ENCODE peak calls at places on chromosome 12, in four cellular contexts. One of them, this sample, is unnamed.

GRCh38 chr12:54021432-54022013 is 6.7 kb upstream of the HOXC6 start:
- DNase-seq in stimulated activated CD4-positive, alpha-beta T cell treated with anti-CD3 and anti-CD28 coated beads, TNF-alpha, amount 100 ng/mL, for 1 hour: no peak
- DNase-seq in islet precursor cell: peak; percentile 96
- DNase-seq in foreskin keratinocyte: peak; percentile 77
- DNase-seq in this sample: no peak

GRCh38 chr12:66210840-66211239 is 21.8 kb downstream of the IRAK3 start:
- DNase-seq in foreskin keratinocyte: no peak
- DNase-seq in islet precursor cell: no peak
- DNase-seq in stimulated activated CD4-positive, alpha-beta T cell treated with anti-CD3 and anti-CD28 coated beads, TNF-alpha, amount 100 ng/mL, for 1 hour: no peak
- DNase-seq in this sample: no peak

GRCh38 chr12:91191516-91192111 is 9.0 kb upstream of the DCN start:
- DNase-seq in foreskin keratinocyte: no peak
- DNase-seq in stimulated activated CD4-positive, alpha-beta T cell treated with anti-CD3 and anti-CD28 coated beads, TNF-alpha, amount 100 ng/mL, for 1 hour: no peak
- DNase-seq in islet precursor cell: no peak
- DNase-seq in this sample: no peak

GRCh38 chr12:124428136-124428791 is 133.4 kb downstream of the RFLNA start:
- DNase-seq in islet precursor cell: peak; percentile 69
- DNase-seq in stimulated activated CD4-positive, alpha-beta T cell treated with anti-CD3 and anti-CD28 coated beads, TNF-alpha, amount 100 ng/mL, for 1 hour: no peak
- DNase-seq in foreskin keratinocyte: no peak
- DNase-seq in this sample: no peak

GRCh38 chr12:115774148-115774905 is 503.2 kb downstream of the MED13L start:
- DNase-seq in stimulated activated CD4-positive, alpha-beta T cell treated with anti-CD3 and anti-CD28 coated beads, TNF-alpha, amount 100 ng/mL, for 1 hour: no peak
- DNase-seq in islet precursor cell: peak; percentile 41
- DNase-seq in foreskin keratinocyte: no peak
- DNase-seq in this sample: no peak

GRCh38 chr12:130617219-130617618 is 98.9 kb downstream of the RIMBP2 start:
- DNase-seq in foreskin keratinocyte: peak; percentile 4
- DNase-seq in islet precursor cell: peak; percentile 98
- DNase-seq in stimulated activated CD4-positive, alpha-beta T cell treated with anti-CD3 and anti-CD28 coated beads, TNF-alpha, amount 100 ng/mL, for 1 hour: no peak
- DNase-seq in this sample: no peak

GRCh38 chr12:19150273-19150895 is 20.9 kb downstream of the PLEKHA5 start:
- DNase-seq in foreskin keratinocyte: no peak
- DNase-seq in islet precursor cell: no peak
- DNase-seq in stimulated activated CD4-positive, alpha-beta T cell treated with anti-CD3 and anti-CD28 coated beads, TNF-alpha, amount 100 ng/mL, for 1 hour: no peak
- DNase-seq in this sample: no peak

GRCh38 chr12:542290-543113 is 82.8 kb downstream of the B4GALNT3 start:
- DNase-seq in foreskin keratinocyte: no peak
- DNase-seq in islet precursor cell: no peak
- DNase-seq in stimulated activated CD4-positive, alpha-beta T cell treated with anti-CD3 and anti-CD28 coated beads, TNF-alpha, amount 100 ng/mL, for 1 hour: no peak
- DNase-seq in this sample: no peak

GRCh38 chr12:22103418-22103817 is 57.4 kb downstream of the CMAS start:
- DNase-seq in foreskin keratinocyte: no peak
- DNase-seq in stimulated activated CD4-positive, alpha-beta T cell treated with anti-CD3 and anti-CD28 coated beads, TNF-alpha, amount 100 ng/mL, for 1 hour: no peak
- DNase-seq in islet precursor cell: no peak
- DNase-seq in this sample: no peak

GRCh38 chr12:50618864-50619609 is 114.3 kb downstream of the DIP2B start:
- DNase-seq in stimulated activated CD4-positive, alpha-beta T cell treated with anti-CD3 and anti-CD28 coated beads, TNF-alpha, amount 100 ng/mL, for 1 hour: no peak
- DNase-seq in islet precursor cell: peak; percentile 98
- DNase-seq in foreskin keratinocyte: peak; percentile 93
- DNase-seq in this sample: peak; percentile 55

GRCh38 chr12:23055004-23055403 is 430.0 kb downstream of the ETNK1 start:
- DNase-seq in islet precursor cell: peak; percentile 85
- DNase-seq in stimulated activated CD4-positive, alpha-beta T cell treated with anti-CD3 and anti-CD28 coated beads, TNF-alpha, amount 100 ng/mL, for 1 hour: no peak
- DNase-seq in foreskin keratinocyte: peak; percentile 60
- DNase-seq in this sample: no peak

GRCh38 chr12:4031703-4032291 is 158.6 kb upstream of the PARP11 start:
- DNase-seq in stimulated activated CD4-positive, alpha-beta T cell treated with anti-CD3 and anti-CD28 coated beads, TNF-alpha, amount 100 ng/mL, for 1 hour: no peak
- DNase-seq in foreskin keratinocyte: peak; percentile 76
- DNase-seq in islet precursor cell: peak; percentile 77
- DNase-seq in this sample: peak; percentile 64

GRCh38 chr12:110502449-110502738 is 263 bp downstream of the RAD9B start:
- DNase-seq in islet precursor cell: no peak
- DNase-seq in foreskin keratinocyte: no peak
- DNase-seq in stimulated activated CD4-positive, alpha-beta T cell treated with anti-CD3 and anti-CD28 coated beads, TNF-alpha, amount 100 ng/mL, for 1 hour: no peak
- DNase-seq in this sample: no peak

GRCh38 chr12:119676022-119676421 is 8.1 kb downstream of the PRKAB1 start:
- DNase-seq in foreskin keratinocyte: no peak
- DNase-seq in islet precursor cell: no peak
- DNase-seq in stimulated activated CD4-positive, alpha-beta T cell treated with anti-CD3 and anti-CD28 coated beads, TNF-alpha, amount 100 ng/mL, for 1 hour: no peak
- DNase-seq in this sample: no peak

This sample was measured in epithelial cell of prostate.